ENCODE peak calls at places on chromosome 22, in ten cellular contexts. P, V, L, N, T, Y, K, A, J and W are unnamed samples.

GRCh38 chr22:28799834-28800307 is 498 bp downstream of the XBP1 start:
- DNase-seq in Y (peak; percentile 84), N (no peak), L (peak; percentile 80), J (no peak), A (peak; percentile 47), P (peak; percentile 40), T (no peak), K (peak; percentile 43), V (peak; percentile 53), W (no peak)

GRCh38 chr22:37088108-37088605 is 21.4 kb downstream of the TMPRSS6 start:
- DNase-seq in V (peak; percentile 51), N (no peak), Y (no peak), K (peak; percentile 34), J (no peak), P (no peak), L (no peak), T (peak; percentile 63), A (no peak), W (no peak)

GRCh38 chr22:24948356-24949202 is 2.1 kb upstream of the LHFPL7 start:
- DNase-seq in K (no peak), Y (no peak), N (no peak), P (no peak), L (no peak), J (no peak), V (no peak), T (no peak), A (peak; percentile 3), W (no peak)

GRCh38 chr22:44379817-44380560 is 67.2 kb upstream of the SHISAL1 start:
- DNase-seq in T (no peak), N (no peak), J (no peak), A (no peak), Y (no peak), K (no peak), L (no peak), V (no peak), P (no peak), W (no peak)

GRCh38 chr22:29817724-29818123 is 20.4 kb downstream of the ASCC2 start:
- DNase-seq in P (no peak), K (no peak), Y (no peak), T (no peak), V (no peak), L (no peak), J (no peak), N (no peak), A (no peak), W (no peak)

GRCh38 chr22:50282361-50283144 is 12.4 kb upstream of the MAPK11 start:
- DNase-seq in T (no peak), Y (no peak), J (no peak), V (peak; percentile 79), A (peak; percentile 88), L (no peak), P (no peak), N (no peak), K (no peak), W (no peak)

GRCh38 chr22:39910875-39911601 is 10.2 kb downstream of the GRAP2 start:
- DNase-seq in J (no peak), P (no peak), A (no peak), L (no peak), K (no peak), T (no peak), N (no peak), Y (no peak), V (no peak), W (no peak)

GRCh38 chr22:37178350-37179125 is 9.5 kb downstream of the C1QTNF6 start:
- DNase-seq in J (no peak), P (no peak), K (no peak), A (no peak), T (no peak), L (no peak), V (peak; percentile 34), N (no peak), Y (peak; percentile 34), W (no peak)

GRCh38 chr22:37166675-37167066 is 17.0 kb upstream of the IL2RB start:
- DNase-seq in L (peak; percentile 88), T (peak; percentile 48), Y (peak; percentile 89), A (peak; percentile 51), N (peak; percentile 35), P (peak; percentile 76), V (peak; percentile 64), K (peak; percentile 87), J (peak; percentile 71), W (peak; percentile 85)

GRCh38 chr22:39181778-39182177 is 29.3 kb upstream of the CBX7 start:
- DNase-seq in Y (no peak), A (no peak), L (no peak), V (no peak), N (no peak), K (no peak), P (no peak), J (no peak), T (no peak), W (no peak)

GRCh38 chr22:33188316-33188715 is 130.1 kb upstream of the SYN3 start:
- DNase-seq in K (no peak), Y (no peak), T (no peak), J (no peak), N (no peak), V (peak; percentile 15), A (peak; percentile 68), L (no peak), P (no peak), W (no peak)

GRCh38 chr22:25064894-25065560 is 112.5 kb downstream of the KIAA1671 start:
- DNase-seq in J (no peak), L (no peak), T (no peak), V (peak; percentile 85), P (no peak), A (no peak), N (no peak), Y (no peak), K (no peak), W (no peak)

GRCh38 chr22:45975266-45976161 is 1.4 kb downstream of the WNT7B start:
- DNase-seq in Y (no peak), N (no peak), K (no peak), T (no peak), P (no peak), L (no peak), V (no peak), J (no peak), A (peak; percentile 62), W (no peak)

GRCh38 chr22:33874206-33874605 is 46.1 kb downstream of the LARGE1 start:
- DNase-seq in P (no peak), L (no peak), V (no peak), T (no peak), Y (no peak), K (no peak), A (no peak), N (no peak), J (no peak), W (no peak)

GRCh38 chr22:49699476-49699875 is 128.2 kb downstream of the BRD1 start:
- DNase-seq in L (no peak), T (no peak), N (no peak), J (no peak), V (no peak), A (no peak), P (no peak), K (no peak), Y (no peak), W (no peak)

GRCh38 chr22:37242395-37242918 is 1.6 kb downstream of the RAC2 start:
- DNase-seq in Y (peak; percentile 55), L (peak; percentile 55), J (peak; percentile 75), N (no peak), V (peak; percentile 71), T (no peak), K (peak; percentile 95), P (peak; percentile 94), A (no peak), W (peak; percentile 84)

GRCh38 chr22:21657361-21658118 is 8.3 kb upstream of the PPIL2 start:
- DNase-seq in L (peak; percentile 75), N (peak; percentile 74), J (peak; percentile 45), A (peak; percentile 85), K (peak; percentile 88), Y (peak; percentile 81), T (peak; percentile 52), V (peak; percentile 70), P (peak; percentile 78), W (peak; percentile 66)

GRCh38 chr22:26589367-26589844 is 526 bp downstream of the TPST2 start:
- DNase-seq in P (peak; percentile 42), T (no peak), N (no peak), K (peak; percentile 50), V (peak; percentile 38), Y (peak; percentile 59), A (peak; percentile 22), J (no peak), L (peak; percentile 23), W (no peak)

GRCh38 chr22:30439836-30440235 is 14.3 kb downstream of the MTFP1 start:
- DNase-seq in T (no peak), P (no peak), K (no peak), A (no peak), J (no peak), V (no peak), Y (no peak), N (no peak), L (no peak), W (no peak)

GRCh38 chr22:25057013-25057881 is 104.7 kb downstream of the KIAA1671 start:
- DNase-seq in N (peak; percentile 55), A (peak; percentile 68), P (peak; percentile 55), L (peak; percentile 58), T (peak; percentile 64), J (no peak), V (peak; percentile 43), Y (peak; percentile 51), K (peak; percentile 81), W (peak; percentile 75)